ENCODE peak calls at places on chromosome 5, in five cellular contexts. One of them, this sample, is unnamed.
A peak's percentile ranks its signal among the peaks of the same experiment; 100 is the strongest.

GRCh38 chr5:91420879-91421278 is 37.8 kb upstream of the ARRDC3 start:
- DNase-seq in lower lobe of right lung: no peak
- DNase-seq in CD4-positive, alpha-beta T cell: no peak
- DNase-seq in body of pancreas: no peak
- DNase-seq in tibial artery: no peak
- DNase-seq in this sample: no peak

GRCh38 chr5:14433202-14433601 is 148.4 kb upstream of the OTULINL start:
- DNase-seq in lower lobe of right lung: no peak
- DNase-seq in CD4-positive, alpha-beta T cell: no peak
- DNase-seq in body of pancreas: no peak
- DNase-seq in tibial artery: no peak
- DNase-seq in this sample: peak; percentile 21

GRCh38 chr5:159240301-159240870 is 22.7 kb upstream of the UBLCP1 start:
- DNase-seq in tibial artery: no peak
- DNase-seq in body of pancreas: no peak
- DNase-seq in lower lobe of right lung: no peak
- DNase-seq in CD4-positive, alpha-beta T cell: no peak
- DNase-seq in this sample: no peak

GRCh38 chr5:111762895-111763294 is 5.9 kb upstream of the NREP start:
- DNase-seq in CD4-positive, alpha-beta T cell: no peak
- DNase-seq in tibial artery: no peak
- DNase-seq in lower lobe of right lung: no peak
- DNase-seq in body of pancreas: no peak
- DNase-seq in this sample: no peak

GRCh38 chr5:171131499-171131898 is 177.5 kb upstream of the TLX3 start:
- DNase-seq in lower lobe of right lung: no peak
- DNase-seq in tibial artery: no peak
- DNase-seq in body of pancreas: no peak
- DNase-seq in CD4-positive, alpha-beta T cell: no peak
- DNase-seq in this sample: no peak

GRCh38 chr5:153350192-153350883 is 140.1 kb upstream of the GRIA1 start:
- DNase-seq in tibial artery: no peak
- DNase-seq in body of pancreas: no peak
- DNase-seq in lower lobe of right lung: no peak
- DNase-seq in CD4-positive, alpha-beta T cell: no peak
- DNase-seq in this sample: no peak

GRCh38 chr5:93076096-93076495 is 504.9 kb downstream of the NR2F1-AS1 start:
- DNase-seq in tibial artery: no peak
- DNase-seq in body of pancreas: no peak
- DNase-seq in lower lobe of right lung: no peak
- DNase-seq in CD4-positive, alpha-beta T cell: no peak
- DNase-seq in this sample: no peak

GRCh38 chr5:1788828-1789227 is 10.8 kb downstream of the MRPL36 start:
- DNase-seq in body of pancreas: no peak
- DNase-seq in lower lobe of right lung: no peak
- DNase-seq in CD4-positive, alpha-beta T cell: no peak
- DNase-seq in tibial artery: no peak
- DNase-seq in this sample: no peak

GRCh38 chr5:35248843-35249780 is 18.8 kb upstream of the PRLR start:
- DNase-seq in body of pancreas: no peak
- DNase-seq in lower lobe of right lung: no peak
- DNase-seq in tibial artery: no peak
- DNase-seq in CD4-positive, alpha-beta T cell: no peak
- DNase-seq in this sample: no peak

GRCh38 chr5:38265546-38266179 is 7.3 kb downstream of the EGFLAM start:
- DNase-seq in lower lobe of right lung: no peak
- DNase-seq in tibial artery: no peak
- DNase-seq in CD4-positive, alpha-beta T cell: peak; percentile 19
- DNase-seq in body of pancreas: peak; percentile 63
- DNase-seq in this sample: peak; percentile 41

GRCh38 chr5:78533356-78533755 is 115.2 kb downstream of the LHFPL2 start:
- DNase-seq in body of pancreas: no peak
- DNase-seq in CD4-positive, alpha-beta T cell: no peak
- DNase-seq in lower lobe of right lung: no peak
- DNase-seq in tibial artery: no peak
- DNase-seq in this sample: no peak

GRCh38 chr5:80881726-80882125 is 78.4 kb upstream of the RASGRF2 start:
- DNase-seq in CD4-positive, alpha-beta T cell: no peak
- DNase-seq in tibial artery: no peak
- DNase-seq in lower lobe of right lung: no peak
- DNase-seq in body of pancreas: no peak
- DNase-seq in this sample: no peak

GRCh38 chr5:32710859-32711692 is at the start of gene NPR3:
- DNase-seq in CD4-positive, alpha-beta T cell: no peak
- DNase-seq in tibial artery: peak; percentile 75
- DNase-seq in body of pancreas: no peak
- DNase-seq in lower lobe of right lung: no peak
- DNase-seq in this sample: peak; percentile 57

GRCh38 chr5:177310332-177310731 is 1.4 kb downstream of the MXD3 start:
- DNase-seq in tibial artery: peak; percentile 68
- DNase-seq in CD4-positive, alpha-beta T cell: no peak
- DNase-seq in body of pancreas: no peak
- DNase-seq in lower lobe of right lung: no peak
- DNase-seq in this sample: no peak

GRCh38 chr5:43042626-43043399 is 2.7 kb upstream of the ANXA2R start:
- DNase-seq in body of pancreas: peak; percentile 62
- DNase-seq in CD4-positive, alpha-beta T cell: peak; percentile 58
- DNase-seq in lower lobe of right lung: peak; percentile 81
- DNase-seq in tibial artery: peak; percentile 90
- DNase-seq in this sample: no peak

GRCh38 chr5:39167141-39167972 is 52.0 kb downstream of the FYB1 start:
- DNase-seq in body of pancreas: no peak
- DNase-seq in CD4-positive, alpha-beta T cell: no peak
- DNase-seq in lower lobe of right lung: no peak
- DNase-seq in tibial artery: no peak
- DNase-seq in this sample: no peak

GRCh38 chr5:10201223-10201868 is 48.3 kb downstream of the ATPSCKMT start:
- DNase-seq in tibial artery: no peak
- DNase-seq in CD4-positive, alpha-beta T cell: no peak
- DNase-seq in body of pancreas: no peak
- DNase-seq in lower lobe of right lung: no peak
- DNase-seq in this sample: no peak

GRCh38 chr5:176881021-176881749 is 18.0 kb downstream of the HK3 start:
- DNase-seq in CD4-positive, alpha-beta T cell: no peak
- DNase-seq in body of pancreas: no peak
- DNase-seq in lower lobe of right lung: peak; percentile 14
- DNase-seq in tibial artery: no peak
- DNase-seq in this sample: no peak

GRCh38 chr5:119323630-119324000 is 32.2 kb upstream of the TNFAIP8 start:
- DNase-seq in CD4-positive, alpha-beta T cell: no peak
- DNase-seq in tibial artery: no peak
- DNase-seq in body of pancreas: no peak
- DNase-seq in lower lobe of right lung: no peak
- DNase-seq in this sample: peak; percentile 24

GRCh38 chr5:103894882-103895281 is 332.3 kb upstream of the NUDT12 start:
- DNase-seq in lower lobe of right lung: no peak
- DNase-seq in tibial artery: no peak
- DNase-seq in CD4-positive, alpha-beta T cell: no peak
- DNase-seq in body of pancreas: no peak
- DNase-seq in this sample: peak; percentile 4

GRCh38 chr5:146744358-146744757 is 134.2 kb downstream of the PPP2R2B start:
- DNase-seq in lower lobe of right lung: no peak
- DNase-seq in body of pancreas: no peak
- DNase-seq in tibial artery: no peak
- DNase-seq in CD4-positive, alpha-beta T cell: no peak
- DNase-seq in this sample: no peak

GRCh38 chr5:98454407-98454806 is 319.1 kb upstream of the RGMB start:
- DNase-seq in body of pancreas: no peak
- DNase-seq in CD4-positive, alpha-beta T cell: no peak
- DNase-seq in lower lobe of right lung: no peak
- DNase-seq in tibial artery: no peak
- DNase-seq in this sample: no peak

GRCh38 chr5:93573627-93573974 is 7.4 kb downstream of the NR2F1-AS1 start:
- DNase-seq in CD4-positive, alpha-beta T cell: no peak
- DNase-seq in lower lobe of right lung: no peak
- DNase-seq in tibial artery: no peak
- DNase-seq in body of pancreas: no peak
- DNase-seq in this sample: no peak

GRCh38 chr5:79853676-79854418 is 137.2 kb downstream of the MTX3 start:
- DNase-seq in body of pancreas: no peak
- DNase-seq in CD4-positive, alpha-beta T cell: no peak
- DNase-seq in lower lobe of right lung: no peak
- DNase-seq in tibial artery: no peak
- DNase-seq in this sample: no peak

GRCh38 chr5:41414598-41414997 is 95.8 kb downstream of the PLCXD3 start:
- DNase-seq in body of pancreas: peak; percentile 40
- DNase-seq in lower lobe of right lung: no peak
- DNase-seq in CD4-positive, alpha-beta T cell: no peak
- DNase-seq in tibial artery: no peak
- DNase-seq in this sample: no peak

GRCh38 chr5:174340221-174340620 is 294.7 kb downstream of the NSG2 start:
- DNase-seq in body of pancreas: no peak
- DNase-seq in tibial artery: no peak
- DNase-seq in lower lobe of right lung: no peak
- DNase-seq in CD4-positive, alpha-beta T cell: no peak
- DNase-seq in this sample: no peak

GRCh38 chr5:109844695-109845094 is 155.0 kb downstream of the MAN2A1 start:
- DNase-seq in CD4-positive, alpha-beta T cell: no peak
- DNase-seq in lower lobe of right lung: no peak
- DNase-seq in tibial artery: no peak
- DNase-seq in body of pancreas: no peak
- DNase-seq in this sample: no peak

GRCh38 chr5:52878671-52879070 is 91.0 kb downstream of the ITGA1 start:
- DNase-seq in tibial artery: no peak
- DNase-seq in body of pancreas: no peak
- DNase-seq in lower lobe of right lung: no peak
- DNase-seq in CD4-positive, alpha-beta T cell: no peak
- DNase-seq in this sample: no peak

GRCh38 chr5:98468188-98468869 is 305.1 kb upstream of the RGMB start:
- DNase-seq in body of pancreas: no peak
- DNase-seq in tibial artery: no peak
- DNase-seq in CD4-positive, alpha-beta T cell: no peak
- DNase-seq in lower lobe of right lung: no peak
- DNase-seq in this sample: no peak

GRCh38 chr5:179872356-179873160 is 13.9 kb upstream of the MRNIP start:
- DNase-seq in CD4-positive, alpha-beta T cell: no peak
- DNase-seq in lower lobe of right lung: no peak
- DNase-seq in tibial artery: no peak
- DNase-seq in body of pancreas: no peak
- DNase-seq in this sample: no peak

DNA sequence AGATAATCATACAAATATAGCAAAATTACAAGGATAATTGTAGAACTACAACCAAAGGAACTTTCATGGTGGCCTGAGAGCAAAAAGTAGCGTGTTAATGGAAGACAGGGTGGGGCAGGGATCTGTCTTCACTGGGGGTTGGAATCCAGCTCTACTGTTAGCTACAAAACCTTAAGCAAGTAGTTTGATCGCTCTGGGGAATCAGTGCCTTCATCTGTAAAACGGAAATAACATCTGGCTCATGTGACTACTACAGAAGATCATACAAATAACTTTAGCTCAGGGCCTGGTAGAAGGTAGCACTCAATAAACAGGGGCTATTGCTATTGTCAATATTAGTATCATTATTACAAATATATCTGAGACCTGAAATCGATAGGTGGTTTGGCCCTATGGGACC is 40.4 kb downstream of the ZNF608 start:
- DNase-seq in CD4-positive, alpha-beta T cell: no peak
- DNase-seq in tibial artery: no peak
- DNase-seq in body of pancreas: no peak
- DNase-seq in lower lobe of right lung: no peak
- DNase-seq in this sample: no peak
- H3K27ac ChIP-seq in CD4-positive, alpha-beta T cell: no peak overlapping the region
- H3K27ac ChIP-seq in tibial artery: no peak overlapping the region
- H3K27ac ChIP-seq in body of pancreas: peak overlapping the region; percentile 81
- H3K27ac ChIP-seq in lower lobe of right lung: no peak overlapping the region
- H3K27ac ChIP-seq in this sample: peak overlapping the region; percentile 17

DNA sequence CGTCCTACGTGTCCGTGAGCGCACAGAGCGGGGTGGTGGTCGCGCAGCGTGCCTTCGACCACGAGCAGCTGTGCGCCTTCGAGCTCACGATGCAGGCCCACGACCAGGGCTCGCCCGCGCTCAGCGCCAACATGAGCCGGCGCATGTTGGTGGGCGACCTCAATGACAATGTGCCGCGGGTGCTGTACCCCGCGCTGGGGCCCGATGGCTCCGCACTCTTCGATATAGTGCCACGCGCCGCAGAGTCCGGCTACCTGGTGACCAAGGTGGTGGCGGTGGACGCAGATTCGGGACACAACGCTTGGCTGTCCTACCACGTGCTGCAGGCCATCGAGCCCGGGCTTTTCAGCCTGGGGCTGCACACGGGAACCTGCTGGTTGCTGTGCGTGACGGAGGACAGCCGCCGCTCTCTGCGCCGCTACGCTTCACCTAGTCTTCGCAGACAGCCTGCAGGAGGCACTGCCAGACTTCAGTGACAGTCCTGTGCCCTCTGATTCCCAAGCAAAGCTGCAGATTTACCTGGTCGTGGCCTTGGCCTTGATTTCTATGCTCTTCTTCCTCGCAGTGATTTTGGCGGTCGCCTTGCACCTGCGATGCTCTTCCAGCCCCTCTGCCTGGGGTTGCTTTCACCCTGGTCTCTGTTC is 2.4 kb upstream of the PCDHGA12 start:
- DNase-seq in CD4-positive, alpha-beta T cell: no peak
- DNase-seq in lower lobe of right lung: no peak
- DNase-seq in tibial artery: no peak
- DNase-seq in body of pancreas: no peak
- DNase-seq in this sample: no peak
- H3K9me3 ChIP-seq in CD4-positive, alpha-beta T cell: peaks cover 49% of the 10 kb centered on the region
- H3K9me3 ChIP-seq in lower lobe of right lung: peaks cover 91% of the 10 kb centered on the region
- H3K9me3 ChIP-seq in tibial artery: peaks cover 92% of the 10 kb centered on the region
- H3K9me3 ChIP-seq in body of pancreas: peaks cover 2% of the 10 kb centered on the region
- H3K9me3 ChIP-seq in this sample: no peaks in the 10 kb centered on the region

GRCh38 chr5:61331407-61332368 is at the start of gene ZSWIM6:
- DNase-seq in body of pancreas: peak; percentile 100
- DNase-seq in lower lobe of right lung: peak; percentile 100
- DNase-seq in CD4-positive, alpha-beta T cell: peak; percentile 99
- DNase-seq in tibial artery: peak; percentile 100
- DNase-seq in this sample: peak; percentile 100
- H3K27me3 ChIP-seq in body of pancreas: no peaks in the 10 kb centered on the region
- H3K27me3 ChIP-seq in lower lobe of right lung: no peaks in the 10 kb centered on the region
- H3K27me3 ChIP-seq in CD4-positive, alpha-beta T cell: peaks cover 16% of the 10 kb centered on the region
- H3K27me3 ChIP-seq in tibial artery: no peaks in the 10 kb centered on the region
- H3K27me3 ChIP-seq in this sample: no peaks in the 10 kb centered on the region

DNA sequence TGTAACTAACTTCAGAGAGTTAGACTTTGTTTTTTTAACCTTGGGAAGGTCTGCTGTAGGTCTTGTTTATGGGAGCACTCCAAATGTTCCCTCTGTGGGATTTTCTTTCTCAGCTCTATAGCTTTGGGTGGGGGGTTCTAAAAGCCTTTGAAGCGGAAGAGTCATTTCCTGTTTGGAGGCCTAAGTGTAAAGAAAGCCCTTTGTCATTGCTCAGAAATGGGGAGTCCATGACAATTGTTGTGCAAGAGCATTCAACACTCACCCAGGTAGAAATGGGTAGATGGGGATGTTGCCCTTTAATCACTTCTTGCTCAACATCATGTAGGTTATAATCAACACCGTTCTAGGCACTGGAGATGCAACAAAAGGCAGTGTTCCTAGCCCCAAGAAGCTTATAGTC is 30.3 kb upstream of the MAST4 start:
- DNase-seq in body of pancreas: no peak
- DNase-seq in lower lobe of right lung: no peak
- DNase-seq in tibial artery: no peak
- DNase-seq in CD4-positive, alpha-beta T cell: no peak
- DNase-seq in this sample: no peak
- H3K27ac ChIP-seq in body of pancreas: no peak overlapping the region
- H3K27ac ChIP-seq in lower lobe of right lung: no peak overlapping the region
- H3K27ac ChIP-seq in tibial artery: no peak overlapping the region
- H3K27ac ChIP-seq in CD4-positive, alpha-beta T cell: no peak overlapping the region
- H3K27ac ChIP-seq in this sample: no peak overlapping the region

GRCh38 chr5:141298376-141298775 is 5.5 kb downstream of the SLC25A2 start:
- DNase-seq in lower lobe of right lung: no peak
- DNase-seq in tibial artery: no peak
- DNase-seq in body of pancreas: no peak
- DNase-seq in CD4-positive, alpha-beta T cell: no peak
- DNase-seq in this sample: no peak
- H3K9me3 ChIP-seq in lower lobe of right lung: peaks cover 96% of the 10 kb centered on the region
- H3K9me3 ChIP-seq in tibial artery: peaks cover 91% of the 10 kb centered on the region
- H3K9me3 ChIP-seq in body of pancreas: no peaks in the 10 kb centered on the region
- H3K9me3 ChIP-seq in CD4-positive, alpha-beta T cell: peaks cover 79% of the 10 kb centered on the region
- H3K9me3 ChIP-seq in this sample: no peaks in the 10 kb centered on the region